ENCODE peak calls at places on chromosomes 1 and 21, in ten cellular contexts. One of them, this sample, is unnamed.

GRCh38 chr1:65423884-65424655 is 3.6 kb downstream of the LEPR start:
- DNase-seq in activated CD4-positive, alpha-beta T cell treated with anti-CD3 and anti-CD28 coated beads for 1 hour: no peak
- DNase-seq in stimulated activated CD8-positive, alpha-beta memory T cell treated with anti-CD3 and anti-CD28 coated beads, Interleukin-7, amount 100 ng/mL, for 48 hours: no peak
- DNase-seq in H7: no peak
- DNase-seq in T1000: peak
- DNase-seq in mucosa of gallbladder: no peak
- DNase-seq in PC-3: peak
- DNase-seq in AG04450: no peak
- DNase-seq in body of pancreas: peak
- DNase-seq in activated naive CD4-positive, alpha-beta T cell: no peak
- DNase-seq in this sample: no peak

GRCh38 chr1:31181515-31182343 is 58.0 kb downstream of the NKAIN1 start:
- DNase-seq in activated naive CD4-positive, alpha-beta T cell: peak
- DNase-seq in H7: peak
- DNase-seq in mucosa of gallbladder: peak
- DNase-seq in PC-3: peak
- DNase-seq in body of pancreas: peak
- DNase-seq in activated CD4-positive, alpha-beta T cell treated with anti-CD3 and anti-CD28 coated beads for 1 hour: no peak
- DNase-seq in T1000: no peak
- DNase-seq in stimulated activated CD8-positive, alpha-beta memory T cell treated with anti-CD3 and anti-CD28 coated beads, Interleukin-7, amount 100 ng/mL, for 48 hours: peak
- DNase-seq in AG04450: no peak
- DNase-seq in this sample: peak

GRCh38 chr1:159600894-159601293 is 13.3 kb downstream of the APCS start:
- DNase-seq in activated naive CD4-positive, alpha-beta T cell: no peak
- DNase-seq in PC-3: no peak
- DNase-seq in stimulated activated CD8-positive, alpha-beta memory T cell treated with anti-CD3 and anti-CD28 coated beads, Interleukin-7, amount 100 ng/mL, for 48 hours: no peak
- DNase-seq in mucosa of gallbladder: no peak
- DNase-seq in activated CD4-positive, alpha-beta T cell treated with anti-CD3 and anti-CD28 coated beads for 1 hour: no peak
- DNase-seq in T1000: no peak
- DNase-seq in body of pancreas: no peak
- DNase-seq in H7: no peak
- DNase-seq in AG04450: no peak
- DNase-seq in this sample: no peak

GRCh38 chr1:91689586-91690481 is 189.2 kb downstream of the CDC7 start:
- DNase-seq in PC-3: no peak
- DNase-seq in activated CD4-positive, alpha-beta T cell treated with anti-CD3 and anti-CD28 coated beads for 1 hour: no peak
- DNase-seq in AG04450: no peak
- DNase-seq in T1000: no peak
- DNase-seq in H7: no peak
- DNase-seq in body of pancreas: peak
- DNase-seq in stimulated activated CD8-positive, alpha-beta memory T cell treated with anti-CD3 and anti-CD28 coated beads, Interleukin-7, amount 100 ng/mL, for 48 hours: no peak
- DNase-seq in activated naive CD4-positive, alpha-beta T cell: no peak
- DNase-seq in mucosa of gallbladder: no peak
- DNase-seq in this sample: no peak

GRCh38 chr1:56160916-56161315 is 418.4 kb downstream of the PLPP3 start:
- DNase-seq in mucosa of gallbladder: no peak
- DNase-seq in activated naive CD4-positive, alpha-beta T cell: no peak
- DNase-seq in PC-3: no peak
- DNase-seq in T1000: no peak
- DNase-seq in activated CD4-positive, alpha-beta T cell treated with anti-CD3 and anti-CD28 coated beads for 1 hour: no peak
- DNase-seq in body of pancreas: no peak
- DNase-seq in AG04450: no peak
- DNase-seq in stimulated activated CD8-positive, alpha-beta memory T cell treated with anti-CD3 and anti-CD28 coated beads, Interleukin-7, amount 100 ng/mL, for 48 hours: no peak
- DNase-seq in H7: no peak
- DNase-seq in this sample: no peak

GRCh38 chr1:160256396-160257046 is 5.8 kb downstream of the DCAF8 start:
- DNase-seq in H7: no peak
- DNase-seq in activated CD4-positive, alpha-beta T cell treated with anti-CD3 and anti-CD28 coated beads for 1 hour: no peak
- DNase-seq in mucosa of gallbladder: no peak
- DNase-seq in PC-3: peak
- DNase-seq in AG04450: peak
- DNase-seq in body of pancreas: peak
- DNase-seq in stimulated activated CD8-positive, alpha-beta memory T cell treated with anti-CD3 and anti-CD28 coated beads, Interleukin-7, amount 100 ng/mL, for 48 hours: no peak
- DNase-seq in T1000: no peak
- DNase-seq in activated naive CD4-positive, alpha-beta T cell: no peak
- DNase-seq in this sample: no peak

GRCh38 chr1:234250747-234251146 is 122.5 kb upstream of the COA6 start:
- DNase-seq in PC-3: no peak
- DNase-seq in activated naive CD4-positive, alpha-beta T cell: no peak
- DNase-seq in mucosa of gallbladder: no peak
- DNase-seq in activated CD4-positive, alpha-beta T cell treated with anti-CD3 and anti-CD28 coated beads for 1 hour: no peak
- DNase-seq in AG04450: no peak
- DNase-seq in T1000: no peak
- DNase-seq in stimulated activated CD8-positive, alpha-beta memory T cell treated with anti-CD3 and anti-CD28 coated beads, Interleukin-7, amount 100 ng/mL, for 48 hours: no peak
- DNase-seq in body of pancreas: no peak
- DNase-seq in H7: peak
- DNase-seq in this sample: no peak

GRCh38 chr1:36108314-36108713 is 16.7 kb downstream of the COL8A2 start:
- DNase-seq in activated CD4-positive, alpha-beta T cell treated with anti-CD3 and anti-CD28 coated beads for 1 hour: no peak
- DNase-seq in T1000: peak
- DNase-seq in AG04450: no peak
- DNase-seq in body of pancreas: no peak
- DNase-seq in stimulated activated CD8-positive, alpha-beta memory T cell treated with anti-CD3 and anti-CD28 coated beads, Interleukin-7, amount 100 ng/mL, for 48 hours: no peak
- DNase-seq in activated naive CD4-positive, alpha-beta T cell: no peak
- DNase-seq in PC-3: no peak
- DNase-seq in H7: peak
- DNase-seq in mucosa of gallbladder: no peak
- DNase-seq in this sample: no peak

GRCh38 chr1:193212637-193213036 is 26.2 kb upstream of the B3GALT2 start:
- DNase-seq in stimulated activated CD8-positive, alpha-beta memory T cell treated with anti-CD3 and anti-CD28 coated beads, Interleukin-7, amount 100 ng/mL, for 48 hours: no peak
- DNase-seq in mucosa of gallbladder: no peak
- DNase-seq in PC-3: no peak
- DNase-seq in body of pancreas: no peak
- DNase-seq in T1000: no peak
- DNase-seq in AG04450: no peak
- DNase-seq in activated CD4-positive, alpha-beta T cell treated with anti-CD3 and anti-CD28 coated beads for 1 hour: no peak
- DNase-seq in activated naive CD4-positive, alpha-beta T cell: no peak
- DNase-seq in H7: no peak
- DNase-seq in this sample: no peak

GRCh38 chr21:36171327-36171726 is 14.7 kb downstream of the DOP1B start:
- DNase-seq in PC-3: no peak
- DNase-seq in activated CD4-positive, alpha-beta T cell treated with anti-CD3 and anti-CD28 coated beads for 1 hour: no peak
- DNase-seq in mucosa of gallbladder: no peak
- DNase-seq in stimulated activated CD8-positive, alpha-beta memory T cell treated with anti-CD3 and anti-CD28 coated beads, Interleukin-7, amount 100 ng/mL, for 48 hours: no peak
- DNase-seq in T1000: no peak
- DNase-seq in AG04450: no peak
- DNase-seq in H7: no peak
- DNase-seq in activated naive CD4-positive, alpha-beta T cell: no peak
- DNase-seq in body of pancreas: no peak
- DNase-seq in this sample: no peak

GRCh38 chr1:61215676-61216289 is 133.4 kb downstream of the NFIA start:
- DNase-seq in body of pancreas: no peak
- DNase-seq in PC-3: no peak
- DNase-seq in mucosa of gallbladder: no peak
- DNase-seq in T1000: no peak
- DNase-seq in AG04450: no peak
- DNase-seq in activated CD4-positive, alpha-beta T cell treated with anti-CD3 and anti-CD28 coated beads for 1 hour: no peak
- DNase-seq in stimulated activated CD8-positive, alpha-beta memory T cell treated with anti-CD3 and anti-CD28 coated beads, Interleukin-7, amount 100 ng/mL, for 48 hours: no peak
- DNase-seq in H7: no peak
- DNase-seq in activated naive CD4-positive, alpha-beta T cell: no peak
- DNase-seq in this sample: no peak

GRCh38 chr1:44283524-44284173 is 70.4 kb downstream of the DMAP1 start:
- DNase-seq in PC-3: peak
- DNase-seq in activated CD4-positive, alpha-beta T cell treated with anti-CD3 and anti-CD28 coated beads for 1 hour: no peak
- DNase-seq in stimulated activated CD8-positive, alpha-beta memory T cell treated with anti-CD3 and anti-CD28 coated beads, Interleukin-7, amount 100 ng/mL, for 48 hours: no peak
- DNase-seq in T1000: no peak
- DNase-seq in mucosa of gallbladder: peak
- DNase-seq in H7: no peak
- DNase-seq in body of pancreas: peak
- DNase-seq in AG04450: no peak
- DNase-seq in activated naive CD4-positive, alpha-beta T cell: no peak
- DNase-seq in this sample: no peak

GRCh38 chr1:14627608-14628489 is 29.4 kb downstream of the KAZN start:
- DNase-seq in T1000: no peak
- DNase-seq in mucosa of gallbladder: no peak
- DNase-seq in H7: no peak
- DNase-seq in body of pancreas: no peak
- DNase-seq in activated naive CD4-positive, alpha-beta T cell: no peak
- DNase-seq in AG04450: no peak
- DNase-seq in stimulated activated CD8-positive, alpha-beta memory T cell treated with anti-CD3 and anti-CD28 coated beads, Interleukin-7, amount 100 ng/mL, for 48 hours: no peak
- DNase-seq in PC-3: no peak
- DNase-seq in activated CD4-positive, alpha-beta T cell treated with anti-CD3 and anti-CD28 coated beads for 1 hour: no peak
- DNase-seq in this sample: no peak

GRCh38 chr1:235708390-235708962 is 58.9 kb upstream of the GNG4 start:
- DNase-seq in stimulated activated CD8-positive, alpha-beta memory T cell treated with anti-CD3 and anti-CD28 coated beads, Interleukin-7, amount 100 ng/mL, for 48 hours: no peak
- DNase-seq in mucosa of gallbladder: no peak
- DNase-seq in PC-3: peak
- DNase-seq in activated naive CD4-positive, alpha-beta T cell: no peak
- DNase-seq in activated CD4-positive, alpha-beta T cell treated with anti-CD3 and anti-CD28 coated beads for 1 hour: no peak
- DNase-seq in T1000: peak
- DNase-seq in AG04450: no peak
- DNase-seq in body of pancreas: no peak
- DNase-seq in H7: no peak
- DNase-seq in this sample: no peak

GRCh38 chr1:53550201-53550741 is 91.1 kb downstream of the DMRTB1 start:
- DNase-seq in mucosa of gallbladder: no peak
- DNase-seq in H7: no peak
- DNase-seq in T1000: peak
- DNase-seq in activated naive CD4-positive, alpha-beta T cell: no peak
- DNase-seq in body of pancreas: peak
- DNase-seq in stimulated activated CD8-positive, alpha-beta memory T cell treated with anti-CD3 and anti-CD28 coated beads, Interleukin-7, amount 100 ng/mL, for 48 hours: no peak
- DNase-seq in activated CD4-positive, alpha-beta T cell treated with anti-CD3 and anti-CD28 coated beads for 1 hour: no peak
- DNase-seq in AG04450: no peak
- DNase-seq in PC-3: no peak
- DNase-seq in this sample: no peak

GRCh38 chr1:36517019-36517387 is 34.3 kb upstream of the CSF3R start:
- DNase-seq in PC-3: no peak
- DNase-seq in AG04450: no peak
- DNase-seq in activated CD4-positive, alpha-beta T cell treated with anti-CD3 and anti-CD28 coated beads for 1 hour: no peak
- DNase-seq in T1000: no peak
- DNase-seq in H7: no peak
- DNase-seq in stimulated activated CD8-positive, alpha-beta memory T cell treated with anti-CD3 and anti-CD28 coated beads, Interleukin-7, amount 100 ng/mL, for 48 hours: no peak
- DNase-seq in activated naive CD4-positive, alpha-beta T cell: no peak
- DNase-seq in body of pancreas: no peak
- DNase-seq in mucosa of gallbladder: no peak
- DNase-seq in this sample: no peak

GRCh38 chr1:30616759-30617158 is 106.6 kb downstream of the MATN1 start:
- DNase-seq in activated CD4-positive, alpha-beta T cell treated with anti-CD3 and anti-CD28 coated beads for 1 hour: no peak
- DNase-seq in activated naive CD4-positive, alpha-beta T cell: no peak
- DNase-seq in AG04450: no peak
- DNase-seq in mucosa of gallbladder: no peak
- DNase-seq in T1000: no peak
- DNase-seq in stimulated activated CD8-positive, alpha-beta memory T cell treated with anti-CD3 and anti-CD28 coated beads, Interleukin-7, amount 100 ng/mL, for 48 hours: no peak
- DNase-seq in body of pancreas: no peak
- DNase-seq in PC-3: no peak
- DNase-seq in H7: no peak
- DNase-seq in this sample: no peak

GRCh38 chr1:62275095-62275494 is 44.1 kb downstream of the KANK4 start:
- DNase-seq in activated naive CD4-positive, alpha-beta T cell: no peak
- DNase-seq in PC-3: no peak
- DNase-seq in stimulated activated CD8-positive, alpha-beta memory T cell treated with anti-CD3 and anti-CD28 coated beads, Interleukin-7, amount 100 ng/mL, for 48 hours: no peak
- DNase-seq in AG04450: no peak
- DNase-seq in activated CD4-positive, alpha-beta T cell treated with anti-CD3 and anti-CD28 coated beads for 1 hour: no peak
- DNase-seq in T1000: no peak
- DNase-seq in body of pancreas: no peak
- DNase-seq in mucosa of gallbladder: no peak
- DNase-seq in H7: no peak
- DNase-seq in this sample: no peak

GRCh38 chr1:205144751-205145150 is 23.0 kb upstream of the RBBP5 start:
- DNase-seq in PC-3: peak
- DNase-seq in T1000: no peak
- DNase-seq in mucosa of gallbladder: no peak
- DNase-seq in body of pancreas: no peak
- DNase-seq in stimulated activated CD8-positive, alpha-beta memory T cell treated with anti-CD3 and anti-CD28 coated beads, Interleukin-7, amount 100 ng/mL, for 48 hours: no peak
- DNase-seq in activated naive CD4-positive, alpha-beta T cell: no peak
- DNase-seq in activated CD4-positive, alpha-beta T cell treated with anti-CD3 and anti-CD28 coated beads for 1 hour: no peak
- DNase-seq in H7: no peak
- DNase-seq in AG04450: peak
- DNase-seq in this sample: no peak

GRCh38 chr1:32946413-32946812 is 18.2 kb downstream of the RNF19B start:
- DNase-seq in H7: no peak
- DNase-seq in mucosa of gallbladder: no peak
- DNase-seq in body of pancreas: no peak
- DNase-seq in activated CD4-positive, alpha-beta T cell treated with anti-CD3 and anti-CD28 coated beads for 1 hour: no peak
- DNase-seq in T1000: no peak
- DNase-seq in activated naive CD4-positive, alpha-beta T cell: no peak
- DNase-seq in PC-3: no peak
- DNase-seq in AG04450: no peak
- DNase-seq in stimulated activated CD8-positive, alpha-beta memory T cell treated with anti-CD3 and anti-CD28 coated beads, Interleukin-7, amount 100 ng/mL, for 48 hours: no peak
- DNase-seq in this sample: no peak

GRCh38 chr1:225767591-225768540 is 9.8 kb upstream of the SRP9 start:
- DNase-seq in mucosa of gallbladder: peak
- DNase-seq in activated CD4-positive, alpha-beta T cell treated with anti-CD3 and anti-CD28 coated beads for 1 hour: no peak
- DNase-seq in activated naive CD4-positive, alpha-beta T cell: no peak
- DNase-seq in H7: peak
- DNase-seq in T1000: no peak
- DNase-seq in AG04450: peak
- DNase-seq in PC-3: peak
- DNase-seq in stimulated activated CD8-positive, alpha-beta memory T cell treated with anti-CD3 and anti-CD28 coated beads, Interleukin-7, amount 100 ng/mL, for 48 hours: no peak
- DNase-seq in body of pancreas: peak
- DNase-seq in this sample: peak

GRCh38 chr21:35045539-35046222 is 3.4 kb downstream of the RUNX1 start:
- DNase-seq in H7: no peak
- DNase-seq in activated CD4-positive, alpha-beta T cell treated with anti-CD3 and anti-CD28 coated beads for 1 hour: no peak
- DNase-seq in stimulated activated CD8-positive, alpha-beta memory T cell treated with anti-CD3 and anti-CD28 coated beads, Interleukin-7, amount 100 ng/mL, for 48 hours: no peak
- DNase-seq in T1000: no peak
- DNase-seq in activated naive CD4-positive, alpha-beta T cell: peak
- DNase-seq in PC-3: no peak
- DNase-seq in mucosa of gallbladder: no peak
- DNase-seq in body of pancreas: no peak
- DNase-seq in AG04450: no peak
- DNase-seq in this sample: no peak

GRCh38 chr21:29155118-29155932 is 24.9 kb downstream of the MAP3K7CL start:
- DNase-seq in PC-3: peak
- DNase-seq in mucosa of gallbladder: no peak
- DNase-seq in T1000: no peak
- DNase-seq in activated naive CD4-positive, alpha-beta T cell: no peak
- DNase-seq in activated CD4-positive, alpha-beta T cell treated with anti-CD3 and anti-CD28 coated beads for 1 hour: no peak
- DNase-seq in body of pancreas: peak
- DNase-seq in H7: peak
- DNase-seq in AG04450: no peak
- DNase-seq in stimulated activated CD8-positive, alpha-beta memory T cell treated with anti-CD3 and anti-CD28 coated beads, Interleukin-7, amount 100 ng/mL, for 48 hours: no peak
- DNase-seq in this sample: no peak

GRCh38 chr21:25385912-25386474 is 221.3 kb downstream of the MRPL39 start:
- DNase-seq in mucosa of gallbladder: peak
- DNase-seq in T1000: no peak
- DNase-seq in stimulated activated CD8-positive, alpha-beta memory T cell treated with anti-CD3 and anti-CD28 coated beads, Interleukin-7, amount 100 ng/mL, for 48 hours: no peak
- DNase-seq in H7: peak
- DNase-seq in body of pancreas: peak
- DNase-seq in AG04450: peak
- DNase-seq in activated CD4-positive, alpha-beta T cell treated with anti-CD3 and anti-CD28 coated beads for 1 hour: no peak
- DNase-seq in PC-3: peak
- DNase-seq in activated naive CD4-positive, alpha-beta T cell: no peak
- DNase-seq in this sample: peak

GRCh38 chr21:31530364-31530763 is 129.1 kb upstream of the SOD1 start:
- DNase-seq in stimulated activated CD8-positive, alpha-beta memory T cell treated with anti-CD3 and anti-CD28 coated beads, Interleukin-7, amount 100 ng/mL, for 48 hours: no peak
- DNase-seq in mucosa of gallbladder: no peak
- DNase-seq in T1000: no peak
- DNase-seq in AG04450: no peak
- DNase-seq in activated CD4-positive, alpha-beta T cell treated with anti-CD3 and anti-CD28 coated beads for 1 hour: no peak
- DNase-seq in H7: peak
- DNase-seq in activated naive CD4-positive, alpha-beta T cell: no peak
- DNase-seq in body of pancreas: no peak
- DNase-seq in PC-3: no peak
- DNase-seq in this sample: no peak

GRCh38 chr1:214824758-214825157 is 221.8 kb downstream of the CENPF start:
- DNase-seq in PC-3: peak
- DNase-seq in body of pancreas: no peak
- DNase-seq in activated CD4-positive, alpha-beta T cell treated with anti-CD3 and anti-CD28 coated beads for 1 hour: no peak
- DNase-seq in T1000: no peak
- DNase-seq in mucosa of gallbladder: no peak
- DNase-seq in AG04450: no peak
- DNase-seq in stimulated activated CD8-positive, alpha-beta memory T cell treated with anti-CD3 and anti-CD28 coated beads, Interleukin-7, amount 100 ng/mL, for 48 hours: no peak
- DNase-seq in H7: no peak
- DNase-seq in activated naive CD4-positive, alpha-beta T cell: no peak
- DNase-seq in this sample: no peak

GRCh38 chr1:116879478-116880133 is 30.1 kb upstream of the PTGFRN start:
- DNase-seq in H7: no peak
- DNase-seq in activated naive CD4-positive, alpha-beta T cell: no peak
- DNase-seq in stimulated activated CD8-positive, alpha-beta memory T cell treated with anti-CD3 and anti-CD28 coated beads, Interleukin-7, amount 100 ng/mL, for 48 hours: no peak
- DNase-seq in T1000: no peak
- DNase-seq in AG04450: no peak
- DNase-seq in PC-3: no peak
- DNase-seq in activated CD4-positive, alpha-beta T cell treated with anti-CD3 and anti-CD28 coated beads for 1 hour: no peak
- DNase-seq in body of pancreas: peak
- DNase-seq in mucosa of gallbladder: no peak
- DNase-seq in this sample: no peak

GRCh38 chr21:42028754-42029385 is 18.7 kb upstream of the ZBTB21 start:
- DNase-seq in AG04450: no peak
- DNase-seq in T1000: no peak
- DNase-seq in mucosa of gallbladder: no peak
- DNase-seq in body of pancreas: no peak
- DNase-seq in activated naive CD4-positive, alpha-beta T cell: no peak
- DNase-seq in activated CD4-positive, alpha-beta T cell treated with anti-CD3 and anti-CD28 coated beads for 1 hour: no peak
- DNase-seq in PC-3: no peak
- DNase-seq in H7: no peak
- DNase-seq in stimulated activated CD8-positive, alpha-beta memory T cell treated with anti-CD3 and anti-CD28 coated beads, Interleukin-7, amount 100 ng/mL, for 48 hours: no peak
- DNase-seq in this sample: no peak